ENCODE peak calls at places on chromosome 7, in six cellular contexts. U is ascending aorta, M is ovary, J is tibial artery, I is keratinocyte, Q is substantia nigra. S is an unnamed sample.

GRCh38 chr7:98616381-98617050 is 569 bp upstream of the NPTX2 start:
- DNase-seq in U (no peak), M (no peak), J (no peak), I (no peak), Q (no peak), S (no peak)

GRCh38 chr7:45084336-45084735 is 4.4 kb downstream of the NACAD start:
- DNase-seq in U (no peak), M (no peak), J (peak; percentile 39), I (no peak), Q (no peak), S (no peak)

GRCh38 chr7:99621271-99621670 is 4.5 kb downstream of the ZSCAN25 start:
- DNase-seq in U (no peak), M (no peak), J (peak; percentile 39), I (no peak), Q (no peak), S (no peak)

GRCh38 chr7:73941836-73942551 is 81.0 kb downstream of the TMEM270 start:
- DNase-seq in U (no peak), M (no peak), J (no peak), I (no peak), Q (no peak), S (no peak)

GRCh38 chr7:30968294-30968693 is 4.5 kb downstream of the GHRHR start:
- DNase-seq in U (no peak), M (no peak), J (no peak), I (no peak), Q (no peak), S (no peak)

GRCh38 chr7:16813232-16813616 is 8.4 kb upstream of the AGR2 start:
- DNase-seq in U (no peak), M (no peak), J (no peak), I (no peak), Q (no peak), S (no peak)

GRCh38 chr7:37488163-37488759 is 39.6 kb upstream of the ELMO1 start:
- DNase-seq in U (no peak), M (no peak), J (no peak), I (no peak), Q (no peak), S (no peak)

GRCh38 chr7:92667816-92668540 is 77.8 kb upstream of the FAM133B start:
- DNase-seq in U (no peak), M (no peak), J (no peak), I (no peak), Q (no peak), S (no peak)

GRCh38 chr7:145168427-145168826 is 332.6 kb upstream of the TPK1 start:
- DNase-seq in U (no peak), M (no peak), J (no peak), I (no peak), Q (no peak), S (no peak)

GRCh38 chr7:5065107-5065407 is 19.4 kb downstream of the RBAK start:
- DNase-seq in U (no peak), M (no peak), J (no peak), I (no peak), Q (no peak), S (no peak)

GRCh38 chr7:73901823-73902597 is 41.1 kb downstream of the TMEM270 start:
- DNase-seq in U (peak; percentile 59), M (no peak), J (peak; percentile 67), I (no peak), Q (no peak), S (no peak)

GRCh38 chr7:74173074-74173473 is 1.1 kb upstream of the EIF4H start:
- DNase-seq in U (no peak), M (no peak), J (no peak), I (no peak), Q (no peak), S (peak; percentile 48)

GRCh38 chr7:32093415-32094408 is 23.5 kb upstream of the PDE1C start:
- DNase-seq in U (peak; percentile 77), M (no peak), J (peak; percentile 87), I (no peak), Q (no peak), S (peak; percentile 68)

GRCh38 chr7:155191901-155192478 is 105.7 kb upstream of the INSIG1 start:
- DNase-seq in U (no peak), M (no peak), J (no peak), I (no peak), Q (no peak), S (no peak)

GRCh38 chr7:29332027-29332806 is 137.6 kb downstream of the CHN2 start:
- DNase-seq in U (no peak), M (no peak), J (no peak), I (no peak), Q (no peak), S (no peak)

GRCh38 chr7:133912916-133913697 is 214.0 kb upstream of the LRGUK start:
- DNase-seq in U (no peak), M (no peak), J (no peak), I (peak; percentile 91), Q (no peak), S (no peak)

GRCh38 chr7:116706668-116707126 is 34.7 kb downstream of the MET start:
- DNase-seq in U (no peak), M (no peak), J (no peak), I (peak; percentile 56), Q (no peak), S (no peak)

DNA sequence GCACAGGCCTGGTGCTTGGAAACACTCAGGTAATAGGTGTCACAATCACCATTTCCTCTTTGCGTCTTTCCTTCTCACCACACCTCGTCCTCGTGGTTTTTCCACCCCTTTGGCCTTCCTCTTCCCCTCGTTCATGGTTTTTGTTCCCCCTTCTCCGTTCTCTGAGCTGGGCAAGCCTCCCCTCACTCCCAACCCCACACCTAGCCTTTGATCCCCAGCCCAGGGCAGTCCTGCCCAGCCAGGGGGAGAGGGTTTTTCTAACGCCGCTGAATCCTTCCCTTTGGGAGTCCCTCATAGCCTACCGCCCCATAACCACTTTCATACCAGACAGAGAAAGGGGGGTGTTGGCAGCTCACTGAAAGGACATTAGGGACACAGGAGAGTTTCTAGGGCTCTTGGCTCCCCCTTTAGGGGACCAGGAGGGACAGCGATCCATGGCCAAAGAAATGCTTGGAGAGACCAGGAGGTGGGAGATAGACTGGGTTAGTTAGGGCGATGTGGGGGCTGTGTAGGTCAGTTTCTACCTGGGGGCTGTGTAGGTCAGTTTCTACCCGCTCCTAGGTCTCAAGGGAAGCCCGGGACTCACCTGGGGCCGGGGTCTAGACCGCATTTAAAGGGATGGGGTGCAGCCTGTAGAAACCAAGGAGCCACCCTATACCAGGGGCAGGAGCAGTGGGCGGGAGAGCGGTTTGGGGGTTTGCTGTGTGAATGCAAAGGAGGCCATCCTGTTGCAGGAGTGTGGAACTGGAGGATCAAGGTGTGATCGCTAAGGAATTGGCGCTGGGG is 1.4 kb downstream of the EPHB4 start:
- DNase-seq in U (no peak), M (no peak), J (no peak), I (no peak), Q (no peak), S (no peak)
- H3K27ac ChIP-seq in U (no peak overlapping the region), M (peak overlapping the region; percentile 89), J (no peak overlapping the region), I (peak overlapping the region; percentile 59), Q (no peak overlapping the region), S (no peak overlapping the region)

GRCh38 chr7:152678133-152678645 is 2.2 kb upstream of the XRCC2 start:
- DNase-seq in U (no peak), M (no peak), J (no peak), I (no peak), Q (no peak), S (no peak)

GRCh38 chr7:152675761-152676636 is at the start of gene XRCC2:
- DNase-seq in U (peak; percentile 95), M (peak; percentile 92), J (peak; percentile 94), I (peak; percentile 55), Q (peak; percentile 72), S (peak; percentile 94)

GRCh38 chr7:152673902-152674301 is 2.0 kb downstream of the XRCC2 start:
- DNase-seq in U (no peak), M (no peak), J (no peak), I (no peak), Q (no peak), S (no peak)

GRCh38 chr7:152672626-152673025 is 3.3 kb downstream of the XRCC2 start:
- DNase-seq in U (no peak), M (no peak), J (no peak), I (no peak), Q (no peak), S (no peak)

DNA sequence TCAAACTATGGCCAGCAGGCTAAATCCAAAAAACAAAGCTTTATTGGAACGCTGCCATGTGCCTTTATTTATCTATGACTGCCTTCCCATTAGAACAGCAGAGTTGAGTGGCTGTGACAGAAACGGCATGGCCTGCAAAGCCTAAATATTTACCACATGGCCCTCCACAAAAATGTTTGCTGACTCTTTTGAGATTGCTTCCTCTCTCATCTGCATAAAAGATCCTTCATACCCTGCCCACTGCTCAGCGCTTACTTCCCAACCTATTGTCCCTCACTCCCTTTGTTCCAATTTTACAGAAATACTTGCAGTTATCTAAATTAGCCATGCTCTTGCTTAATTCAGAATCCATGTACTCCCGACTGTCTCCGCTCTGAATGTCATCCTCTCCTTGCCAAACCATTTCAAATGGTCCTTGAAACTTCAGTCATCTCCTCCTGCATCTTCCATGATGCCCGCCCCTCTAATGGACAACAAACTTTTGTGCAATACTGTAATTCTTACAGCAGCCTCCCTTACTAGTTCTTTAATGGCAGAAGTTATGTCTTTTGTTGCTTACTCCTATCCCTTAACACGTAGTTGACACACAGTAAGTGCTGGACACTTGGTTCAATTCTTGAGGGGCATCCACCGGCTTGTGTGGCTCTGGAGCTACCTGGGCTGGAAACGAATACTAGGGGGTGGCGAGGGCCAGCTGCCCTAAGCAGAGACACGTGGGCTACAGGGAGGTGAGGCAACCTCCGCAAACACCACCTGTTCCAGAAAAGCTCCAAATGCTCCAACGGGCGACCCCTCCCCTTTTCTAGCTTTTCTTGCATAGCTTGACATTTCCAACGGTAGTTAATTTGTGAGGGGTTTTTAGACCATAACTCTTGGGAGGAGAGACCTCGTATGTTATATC is 831 bp downstream of the XRCC2 start:
- DNase-seq in U (no peak), M (no peak), J (no peak), I (no peak), Q (no peak), S (no peak)
- H3K27ac ChIP-seq in U (no peak overlapping the region), M (no peak overlapping the region), J (no peak overlapping the region), I (peak overlapping the region; percentile 80), Q (no peak overlapping the region), S (no peak overlapping the region)

DNA sequence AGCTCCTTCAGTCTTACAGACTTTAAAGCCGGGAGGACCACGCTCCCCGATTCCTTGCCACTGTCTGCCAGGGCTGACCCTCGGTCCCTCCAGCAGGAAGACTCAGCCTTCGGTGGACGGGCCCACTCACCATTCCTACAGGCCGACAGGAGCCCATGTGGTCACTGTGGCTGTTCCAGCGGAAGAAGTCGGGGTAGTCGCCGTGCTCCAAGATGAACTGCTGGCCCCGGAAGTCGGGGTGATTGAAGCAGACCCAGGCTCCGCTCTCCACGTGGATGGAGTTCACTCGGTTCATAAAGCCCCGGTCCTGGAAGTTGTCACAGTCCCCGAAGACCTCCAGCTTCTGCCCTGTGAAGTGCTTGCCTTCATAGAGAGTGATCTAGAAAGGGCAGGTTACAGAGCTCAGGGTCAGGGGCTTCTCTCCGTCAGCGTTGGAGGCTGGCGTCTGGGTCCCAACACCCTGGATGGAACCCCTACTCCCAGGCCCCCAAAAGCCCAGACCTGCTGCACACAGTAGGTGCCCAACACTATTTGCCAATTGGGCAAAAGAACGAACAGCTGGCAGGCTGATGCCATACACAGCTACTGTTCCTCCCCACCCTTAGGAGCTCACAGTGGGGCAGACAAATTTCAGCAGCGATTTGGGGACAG is 1.9 kb downstream of the CRYGN start:
- DNase-seq in U (no peak), M (peak; percentile 27), J (peak; percentile 42), I (no peak), Q (no peak), S (no peak)
- H3K27ac ChIP-seq in U (peak overlapping the region; percentile 95), M (no peak overlapping the region), J (peak overlapping the region; percentile 79), I (no peak overlapping the region), Q (no peak overlapping the region), S (peak overlapping the region; percentile 86)

DNA sequence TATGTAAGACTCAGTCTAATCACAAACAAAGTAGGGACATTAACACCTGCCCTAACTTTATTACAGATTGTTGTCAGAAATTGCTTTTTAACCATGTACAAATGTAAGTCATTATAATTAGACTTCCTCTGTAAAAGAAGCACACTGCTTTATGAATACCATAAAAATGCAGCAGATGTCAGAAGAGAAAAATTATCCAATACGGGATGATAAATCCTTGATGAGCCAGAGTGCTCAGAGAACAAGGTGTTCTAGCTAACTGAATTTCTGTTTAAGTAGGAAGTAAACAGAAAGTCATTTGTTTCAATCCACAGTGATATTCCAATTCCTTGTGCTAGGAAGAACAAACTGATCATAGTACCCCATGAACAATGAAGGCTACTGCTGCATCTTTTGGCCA is 54.6 kb upstream of the BMPER start:
- DNase-seq in U (no peak), M (no peak), J (no peak), I (no peak), Q (no peak), S (no peak)
- H3K27ac ChIP-seq in U (no peak overlapping the region), M (no peak overlapping the region), J (no peak overlapping the region), I (no peak overlapping the region), Q (no peak overlapping the region), S (no peak overlapping the region)

S was measured in stomach.